ENCODE peak calls at places on chromosome 9, in nine cellular contexts. One of them, this sample, is unnamed.

GRCh38 chr9:33659915-33660314 is 135.4 kb upstream of the PRSS3 start:
- DNase-seq in pancreas: no peak
- DNase-seq in prostate gland: no peak
- DNase-seq in astrocyte of the spinal cord: no peak
- DNase-seq in ascending aorta: no peak
- DNase-seq in cardiac muscle cell: no peak
- DNase-seq in H1: no peak
- DNase-seq in psoas muscle: no peak
- DNase-seq in cardiac fibroblast: peak
- DNase-seq in this sample: no peak

GRCh38 chr9:98854206-98854756 is 46.8 kb downstream of the GALNT12 start:
- DNase-seq in cardiac fibroblast: no peak
- DNase-seq in astrocyte of the spinal cord: peak
- DNase-seq in psoas muscle: no peak
- DNase-seq in H1: no peak
- DNase-seq in prostate gland: no peak
- DNase-seq in pancreas: no peak
- DNase-seq in ascending aorta: no peak
- DNase-seq in cardiac muscle cell: peak
- DNase-seq in this sample: peak

GRCh38 chr9:99072040-99072394 is 32.9 kb upstream of the TGFBR1 start:
- DNase-seq in pancreas: no peak
- DNase-seq in prostate gland: no peak
- DNase-seq in cardiac fibroblast: no peak
- DNase-seq in H1: no peak
- DNase-seq in cardiac muscle cell: no peak
- DNase-seq in ascending aorta: no peak
- DNase-seq in astrocyte of the spinal cord: no peak
- DNase-seq in psoas muscle: no peak
- DNase-seq in this sample: no peak

GRCh38 chr9:89877051-89878002 is 272.5 kb downstream of the GADD45G start:
- DNase-seq in astrocyte of the spinal cord: no peak
- DNase-seq in cardiac fibroblast: no peak
- DNase-seq in cardiac muscle cell: no peak
- DNase-seq in H1: peak
- DNase-seq in ascending aorta: peak
- DNase-seq in psoas muscle: no peak
- DNase-seq in pancreas: no peak
- DNase-seq in prostate gland: no peak
- DNase-seq in this sample: no peak

GRCh38 chr9:91360551-91361293 is 996 bp downstream of the AUH start:
- DNase-seq in ascending aorta: no peak
- DNase-seq in astrocyte of the spinal cord: peak
- DNase-seq in pancreas: no peak
- DNase-seq in prostate gland: no peak
- DNase-seq in cardiac muscle cell: no peak
- DNase-seq in cardiac fibroblast: no peak
- DNase-seq in H1: no peak
- DNase-seq in psoas muscle: no peak
- DNase-seq in this sample: no peak

GRCh38 chr9:77575785-77576184 is 72.3 kb downstream of the GNA14 start:
- DNase-seq in pancreas: no peak
- DNase-seq in psoas muscle: no peak
- DNase-seq in cardiac fibroblast: peak
- DNase-seq in H1: no peak
- DNase-seq in astrocyte of the spinal cord: peak
- DNase-seq in ascending aorta: no peak
- DNase-seq in prostate gland: no peak
- DNase-seq in cardiac muscle cell: peak
- DNase-seq in this sample: no peak

GRCh38 chr9:114027159-114027895 is 50.8 kb downstream of the AMBP start:
- DNase-seq in astrocyte of the spinal cord: no peak
- DNase-seq in pancreas: no peak
- DNase-seq in cardiac fibroblast: no peak
- DNase-seq in ascending aorta: peak
- DNase-seq in cardiac muscle cell: no peak
- DNase-seq in psoas muscle: no peak
- DNase-seq in prostate gland: peak
- DNase-seq in H1: peak
- DNase-seq in this sample: no peak

GRCh38 chr9:129863059-129863690 is 27.9 kb downstream of the USP20 start:
- DNase-seq in cardiac muscle cell: peak
- DNase-seq in cardiac fibroblast: peak
- DNase-seq in pancreas: no peak
- DNase-seq in astrocyte of the spinal cord: peak
- DNase-seq in H1: no peak
- DNase-seq in prostate gland: no peak
- DNase-seq in psoas muscle: no peak
- DNase-seq in ascending aorta: no peak
- DNase-seq in this sample: no peak

GRCh38 chr9:2727966-2728613 is 10.8 kb downstream of the KCNV2 start:
- DNase-seq in pancreas: no peak
- DNase-seq in cardiac fibroblast: peak
- DNase-seq in psoas muscle: no peak
- DNase-seq in cardiac muscle cell: peak
- DNase-seq in astrocyte of the spinal cord: peak
- DNase-seq in prostate gland: peak
- DNase-seq in H1: no peak
- DNase-seq in ascending aorta: no peak
- DNase-seq in this sample: no peak

GRCh38 chr9:32877639-32878217 is 94.4 kb downstream of the TMEM215 start:
- DNase-seq in ascending aorta: no peak
- DNase-seq in cardiac fibroblast: no peak
- DNase-seq in astrocyte of the spinal cord: no peak
- DNase-seq in psoas muscle: no peak
- DNase-seq in H1: no peak
- DNase-seq in cardiac muscle cell: no peak
- DNase-seq in pancreas: no peak
- DNase-seq in prostate gland: no peak
- DNase-seq in this sample: no peak

DNA sequence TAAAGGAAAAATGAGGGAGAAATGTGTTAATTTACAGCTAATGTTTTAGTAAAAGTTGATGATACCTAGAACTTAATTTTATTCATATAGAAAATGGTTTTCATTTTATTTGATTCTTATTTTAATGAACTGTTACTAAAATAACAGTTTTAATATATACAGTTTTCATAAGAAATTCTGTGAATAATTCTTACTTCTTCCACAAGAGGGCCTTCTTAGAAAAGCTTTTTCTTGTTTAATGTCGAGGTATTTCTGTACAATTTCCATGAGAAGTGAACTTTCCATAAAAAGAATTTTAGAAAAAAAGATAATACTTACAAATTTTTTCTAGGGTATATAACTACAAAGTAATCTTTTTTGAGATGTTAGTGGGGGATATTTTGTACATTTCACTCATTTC is 73.9 kb downstream of the KLF9 start:
- DNase-seq in prostate gland: no peak
- DNase-seq in H1: no peak
- DNase-seq in psoas muscle: no peak
- DNase-seq in pancreas: no peak
- DNase-seq in astrocyte of the spinal cord: peak
- DNase-seq in cardiac fibroblast: peak
- DNase-seq in ascending aorta: no peak
- DNase-seq in cardiac muscle cell: peak
- DNase-seq in this sample: peak
- TF ChIP-seq CTCF in prostate gland: peak
- TF ChIP-seq CTCF in H1: peak
- TF ChIP-seq CTCF in psoas muscle: peak
- TF ChIP-seq CTCF in pancreas: no peak
- TF ChIP-seq CTCF in astrocyte of the spinal cord: peak
- TF ChIP-seq CTCF in cardiac fibroblast: peak
- TF ChIP-seq CTCF in ascending aorta: peak
- TF ChIP-seq CTCF in cardiac muscle cell: peak
- TF ChIP-seq CTCF in this sample: no peak

DNA sequence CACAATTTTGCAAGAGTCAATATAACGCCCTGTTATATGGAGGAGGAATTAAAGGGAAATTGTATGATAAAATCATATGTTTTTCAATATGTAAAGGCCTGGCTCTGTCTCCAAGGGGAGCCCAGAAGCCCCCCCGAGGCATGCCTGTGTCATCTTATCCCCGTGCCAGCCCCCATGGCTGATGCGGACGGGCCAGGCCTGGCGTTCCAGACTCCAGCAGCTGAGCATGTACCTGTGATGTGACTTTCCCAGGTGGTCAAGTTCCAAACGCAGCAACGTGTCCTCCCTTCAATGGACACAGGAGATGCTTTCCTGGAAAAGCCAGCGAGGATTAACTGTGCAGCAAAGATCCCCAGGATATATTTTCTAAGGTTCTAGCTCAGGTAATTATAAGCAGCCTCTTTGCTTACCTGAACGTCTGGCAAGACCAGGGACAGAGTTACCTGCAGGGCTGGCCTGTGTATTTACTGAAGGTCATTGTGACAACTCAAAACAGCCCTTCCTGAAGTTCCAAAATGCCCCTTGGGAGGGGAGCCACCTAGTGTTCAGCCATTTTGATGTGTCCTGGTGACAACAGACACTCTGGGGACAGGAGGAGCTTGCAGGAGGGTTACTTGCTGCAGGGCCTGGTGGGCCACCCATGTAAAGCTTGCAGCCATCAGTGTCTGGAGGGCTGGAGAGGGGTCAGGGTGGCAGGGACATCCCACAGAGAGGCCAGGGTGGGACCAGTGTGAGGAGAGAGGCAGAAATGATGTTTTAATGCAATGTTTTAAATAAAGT is 53.3 kb upstream of the RNU6ATAC start:
- DNase-seq in H1: no peak
- DNase-seq in psoas muscle: peak
- DNase-seq in cardiac fibroblast: no peak
- DNase-seq in ascending aorta: no peak
- DNase-seq in cardiac muscle cell: no peak
- DNase-seq in prostate gland: no peak
- DNase-seq in pancreas: peak
- DNase-seq in astrocyte of the spinal cord: no peak
- DNase-seq in this sample: no peak
- H3K4me3 ChIP-seq in H1: no peak
- H3K4me3 ChIP-seq in psoas muscle: no peak
- H3K4me3 ChIP-seq in cardiac fibroblast: no peak
- H3K4me3 ChIP-seq in ascending aorta: no peak
- H3K4me3 ChIP-seq in cardiac muscle cell: no peak
- H3K4me3 ChIP-seq in prostate gland: no peak
- H3K4me3 ChIP-seq in pancreas: no peak
- H3K4me3 ChIP-seq in astrocyte of the spinal cord: no peak
- H3K4me3 ChIP-seq in this sample: no peak

DNA sequence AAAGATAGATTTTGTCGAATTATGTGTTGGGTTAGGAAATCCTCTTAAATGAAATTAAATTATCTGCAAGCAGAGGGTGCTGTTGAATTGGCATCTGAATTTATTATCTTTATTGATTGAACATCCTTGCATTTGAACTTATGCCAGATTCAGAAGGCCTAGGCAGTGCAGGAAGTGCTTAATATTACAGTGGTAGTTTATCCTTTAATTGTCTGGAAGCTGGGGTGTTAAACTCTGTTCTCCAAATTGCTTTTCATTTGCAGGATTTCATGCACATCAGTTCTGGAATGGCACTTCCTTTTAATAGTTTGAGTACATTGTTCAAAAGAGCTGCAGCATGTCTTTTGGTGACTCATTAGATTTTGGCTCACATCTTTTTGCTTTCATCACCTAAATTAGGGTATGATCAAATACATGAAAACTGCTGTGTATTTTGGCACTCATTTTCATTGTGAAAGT is 186.3 kb downstream of the KDM4C start:
- DNase-seq in astrocyte of the spinal cord: peak
- DNase-seq in cardiac fibroblast: peak
- DNase-seq in pancreas: no peak
- DNase-seq in cardiac muscle cell: peak
- DNase-seq in ascending aorta: no peak
- DNase-seq in psoas muscle: no peak
- DNase-seq in prostate gland: no peak
- DNase-seq in H1: no peak
- DNase-seq in this sample: peak
- TF ChIP-seq CTCF in astrocyte of the spinal cord: no peak
- TF ChIP-seq CTCF in cardiac fibroblast: no peak
- TF ChIP-seq CTCF in pancreas: no peak
- TF ChIP-seq CTCF in cardiac muscle cell: no peak
- TF ChIP-seq CTCF in ascending aorta: no peak
- TF ChIP-seq CTCF in psoas muscle: no peak
- TF ChIP-seq CTCF in prostate gland: peak
- TF ChIP-seq CTCF in H1: no peak
- TF ChIP-seq CTCF in this sample: no peak

GRCh38 chr9:38392235-38393127 is at the start of gene ALDH1B1:
- DNase-seq in psoas muscle: peak
- DNase-seq in cardiac muscle cell: peak
- DNase-seq in ascending aorta: peak
- DNase-seq in astrocyte of the spinal cord: peak
- DNase-seq in cardiac fibroblast: peak
- DNase-seq in H1: peak
- DNase-seq in pancreas: peak
- DNase-seq in prostate gland: peak
- DNase-seq in this sample: peak

GRCh38 chr9:38390442-38390841 is 2.1 kb upstream of the ALDH1B1 start:
- DNase-seq in H1: no peak
- DNase-seq in ascending aorta: no peak
- DNase-seq in prostate gland: no peak
- DNase-seq in astrocyte of the spinal cord: no peak
- DNase-seq in pancreas: no peak
- DNase-seq in psoas muscle: no peak
- DNase-seq in cardiac muscle cell: no peak
- DNase-seq in cardiac fibroblast: no peak
- DNase-seq in this sample: no peak

GRCh38 chr9:38393128-38393809 is 767 bp downstream of the ALDH1B1 start:
- DNase-seq in pancreas: no peak
- DNase-seq in astrocyte of the spinal cord: no peak
- DNase-seq in H1: no peak
- DNase-seq in prostate gland: no peak
- DNase-seq in cardiac muscle cell: peak
- DNase-seq in psoas muscle: no peak
- DNase-seq in ascending aorta: no peak
- DNase-seq in cardiac fibroblast: peak
- DNase-seq in this sample: no peak

GRCh38 chr9:38390851-38391250 is 1.7 kb upstream of the ALDH1B1 start:
- DNase-seq in pancreas: no peak
- DNase-seq in H1: no peak
- DNase-seq in ascending aorta: no peak
- DNase-seq in cardiac muscle cell: no peak
- DNase-seq in psoas muscle: no peak
- DNase-seq in prostate gland: no peak
- DNase-seq in astrocyte of the spinal cord: no peak
- DNase-seq in cardiac fibroblast: no peak
- DNase-seq in this sample: no peak

DNA sequence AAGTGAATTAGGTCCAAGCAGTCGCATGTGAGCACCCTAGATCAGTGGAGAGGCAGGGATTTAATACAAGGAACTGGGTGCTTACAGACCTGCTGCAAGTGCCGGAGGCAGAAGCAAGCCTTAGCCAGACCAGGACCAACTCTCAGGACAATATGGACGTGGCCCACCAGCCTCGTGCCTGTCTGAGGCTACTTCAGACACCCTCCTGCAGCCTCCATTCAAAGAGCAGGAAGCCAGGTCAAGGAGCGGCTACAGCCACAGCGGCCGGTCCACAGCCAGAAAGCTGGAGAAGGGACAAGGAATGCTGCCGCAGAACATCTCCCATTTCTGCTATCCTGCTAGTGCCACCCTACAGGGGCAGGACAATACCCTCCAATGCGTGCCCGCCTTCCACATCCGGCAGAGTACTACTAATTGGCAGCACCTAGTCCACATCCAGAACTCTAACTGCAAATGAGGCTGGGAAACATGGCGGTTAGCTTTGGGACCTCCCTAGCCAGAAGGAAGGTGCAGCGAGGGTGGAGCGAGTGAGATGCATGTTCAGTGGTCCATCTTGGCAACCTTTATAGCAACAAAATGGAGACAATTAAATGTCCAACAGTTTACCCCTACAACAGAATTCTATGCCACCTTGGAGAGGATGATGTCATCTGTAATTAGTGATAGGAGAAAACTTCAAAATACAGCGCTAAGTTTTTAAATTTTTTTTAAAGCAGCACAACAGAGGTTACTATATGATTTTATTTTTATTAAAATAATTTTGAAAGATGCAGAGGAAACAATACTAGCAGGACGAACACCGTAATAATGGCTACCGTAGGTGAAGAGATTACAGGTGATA is 1.0 kb upstream of the ALDH1B1 start:
- DNase-seq in cardiac muscle cell: no peak
- DNase-seq in cardiac fibroblast: no peak
- DNase-seq in prostate gland: no peak
- DNase-seq in astrocyte of the spinal cord: no peak
- DNase-seq in psoas muscle: no peak
- DNase-seq in ascending aorta: no peak
- DNase-seq in H1: no peak
- DNase-seq in pancreas: no peak
- DNase-seq in this sample: no peak
- H3K4me3 ChIP-seq in cardiac muscle cell: peak
- H3K4me3 ChIP-seq in cardiac fibroblast: peak
- H3K4me3 ChIP-seq in prostate gland: no peak
- H3K4me3 ChIP-seq in astrocyte of the spinal cord: no peak
- H3K4me3 ChIP-seq in psoas muscle: peak
- H3K4me3 ChIP-seq in ascending aorta: no peak
- H3K4me3 ChIP-seq in H1: peak
- H3K4me3 ChIP-seq in pancreas: peak
- H3K4me3 ChIP-seq in this sample: no peak